ENCODE peak calls at places on chromosomes 4 and X, in four cellular contexts. N, S, R and P are unnamed samples.

GRCh38 chr4:26404597-26405323 is 83.9 kb downstream of the RBPJ start:
- DNase-seq in N (no peak), S (no peak), R (no peak), P (peak)

GRCh38 chr4:47488706-47489105 is 3.6 kb downstream of the ATP10D start:
- DNase-seq in N (no peak), S (no peak), R (no peak), P (no peak)

GRCh38 chr4:29553842-29554241 is 1166.3 kb upstream of the PCDH7 start:
- DNase-seq in N (no peak), S (no peak), R (peak), P (no peak)

GRCh38 chrX:39857780-39858179 is 240.0 kb downstream of the BCOR start:
- DNase-seq in N (no peak), S (no peak), R (no peak), P (no peak)

GRCh38 chr4:90357117-90357710 is 230.0 kb downstream of the CCSER1 start:
- DNase-seq in N (no peak), S (no peak), R (peak), P (peak)

GRCh38 chr4:86432552-86433134 is 72.8 kb upstream of the MAPK10 start:
- DNase-seq in N (no peak), S (no peak), R (no peak), P (no peak)

GRCh38 chr4:183101956-183102480 is 3.0 kb downstream of the WWC2 start:
- DNase-seq in N (no peak), S (no peak), R (no peak), P (no peak)

GRCh38 chr4:29277381-29277780 is 1442.8 kb upstream of the PCDH7 start:
- DNase-seq in N (no peak), S (no peak), R (peak), P (no peak)

GRCh38 chrX:13128104-13128503 is 83.7 kb upstream of the FAM9C start:
- DNase-seq in N (no peak), S (no peak), R (peak), P (peak)

GRCh38 chrX:3820170-3820569 is 106.7 kb upstream of the PRKX start:
- DNase-seq in N (no peak), S (no peak), R (peak), P (no peak)

GRCh38 chr4:24889991-24890390 is 22.9 kb downstream of the CCDC149 start:
- DNase-seq in N (no peak), S (no peak), R (no peak), P (no peak)

GRCh38 chr4:38684951-38685350 is 21.0 kb downstream of the KLF3 start:
- DNase-seq in N (no peak), S (no peak), R (no peak), P (no peak)

GRCh38 chr4:122895336-122895995 is 26.9 kb downstream of the NUDT6 start:
- DNase-seq in N (no peak), S (no peak), R (no peak), P (no peak)

GRCh38 chrX:38868941-38869378 is 67.7 kb downstream of the MID1IP1 start:
- DNase-seq in N (no peak), S (no peak), R (peak), P (peak)

GRCh38 chrX:29470029-29470428 is 745.3 kb upstream of the MAGEB2 start:
- DNase-seq in N (no peak), S (no peak), R (peak), P (peak)

GRCh38 chrX:19906293-19906692 is 18.9 kb upstream of the SH3KBP1 start:
- DNase-seq in N (no peak), S (no peak), R (no peak), P (no peak)

GRCh38 chr4:99102634-99103033 is 14.0 kb upstream of the ADH5 start:
- DNase-seq in N (no peak), S (no peak), R (no peak), P (no peak)

GRCh38 chr4:153916273-153916755 is 127.4 kb upstream of the SFRP2 start:
- DNase-seq in N (no peak), S (no peak), R (no peak), P (no peak)

GRCh38 chr4:52712991-52713275 is 38.3 kb downstream of the ERVMER34-1 start:
- DNase-seq in N (no peak), S (no peak), R (no peak), P (peak)